ENCODE peak calls at places on chromosomes 16 and 17, in five cellular contexts. One of them, this sample, is unnamed.

GRCh38 chr17:5770556-5771270 is 186.4 kb upstream of the NLRP1 start:
- DNase-seq in amniotic stem cell: no peak
- DNase-seq in progenitor cell of endocrine pancreas: no peak
- DNase-seq in mesenchymal stem cell: no peak
- DNase-seq in PC-3: no peak
- DNase-seq in this sample: no peak

GRCh38 chr17:33992113-33992512 is 263.0 kb upstream of the CCL2 start:
- DNase-seq in amniotic stem cell: no peak
- DNase-seq in progenitor cell of endocrine pancreas: no peak
- DNase-seq in mesenchymal stem cell: no peak
- DNase-seq in PC-3: no peak
- DNase-seq in this sample: no peak

GRCh38 chr16:56357765-56358322 is 67.5 kb downstream of the AMFR start:
- DNase-seq in amniotic stem cell: no peak
- DNase-seq in progenitor cell of endocrine pancreas: no peak
- DNase-seq in mesenchymal stem cell: no peak
- DNase-seq in PC-3: no peak
- DNase-seq in this sample: peak; percentile 19

GRCh38 chr17:79771276-79771675 is 6.7 kb upstream of the CBX2 start:
- DNase-seq in amniotic stem cell: no peak
- DNase-seq in progenitor cell of endocrine pancreas: no peak
- DNase-seq in mesenchymal stem cell: no peak
- DNase-seq in PC-3: no peak
- DNase-seq in this sample: no peak

GRCh38 chr17:77269696-77270681 is 129.2 kb downstream of the SEC14L1 start:
- DNase-seq in amniotic stem cell: no peak
- DNase-seq in progenitor cell of endocrine pancreas: no peak
- DNase-seq in mesenchymal stem cell: no peak
- DNase-seq in PC-3: peak; percentile 43
- DNase-seq in this sample: no peak

GRCh38 chr17:11545002-11545401 is 53.3 kb upstream of the DNAH9 start:
- DNase-seq in amniotic stem cell: no peak
- DNase-seq in progenitor cell of endocrine pancreas: no peak
- DNase-seq in mesenchymal stem cell: no peak
- DNase-seq in PC-3: no peak
- DNase-seq in this sample: no peak

GRCh38 chr17:28147026-28147425 is 104.5 kb downstream of the NLK start:
- DNase-seq in amniotic stem cell: no peak
- DNase-seq in progenitor cell of endocrine pancreas: no peak
- DNase-seq in mesenchymal stem cell: no peak
- DNase-seq in PC-3: no peak
- DNase-seq in this sample: no peak

GRCh38 chr16:77450790-77451487 is 16.1 kb upstream of the ADAMTS18 start:
- DNase-seq in amniotic stem cell: no peak
- DNase-seq in progenitor cell of endocrine pancreas: no peak
- DNase-seq in mesenchymal stem cell: no peak
- DNase-seq in PC-3: no peak
- DNase-seq in this sample: no peak

GRCh38 chr16:89602273-89602951 is 11.0 kb upstream of the DPEP1 start:
- DNase-seq in amniotic stem cell: peak; percentile 84
- DNase-seq in progenitor cell of endocrine pancreas: no peak
- DNase-seq in mesenchymal stem cell: peak; percentile 91
- DNase-seq in PC-3: peak; percentile 66
- DNase-seq in this sample: no peak

GRCh38 chr16:57023541-57024249 is 34.3 kb downstream of the NLRC5 start:
- DNase-seq in amniotic stem cell: no peak
- DNase-seq in progenitor cell of endocrine pancreas: no peak
- DNase-seq in mesenchymal stem cell: no peak
- DNase-seq in PC-3: no peak
- DNase-seq in this sample: no peak

GRCh38 chr17:13510062-13510461 is 91.7 kb downstream of the HS3ST3A1 start:
- DNase-seq in amniotic stem cell: no peak
- DNase-seq in progenitor cell of endocrine pancreas: no peak
- DNase-seq in mesenchymal stem cell: no peak
- DNase-seq in PC-3: no peak
- DNase-seq in this sample: no peak

GRCh38 chr17:65171753-65172152 is 34.6 kb downstream of the RGS9 start:
- DNase-seq in amniotic stem cell: no peak
- DNase-seq in progenitor cell of endocrine pancreas: no peak
- DNase-seq in mesenchymal stem cell: no peak
- DNase-seq in PC-3: no peak
- DNase-seq in this sample: no peak

GRCh38 chr17:63137163-63137562 is 171.1 kb downstream of the TANC2 start:
- DNase-seq in amniotic stem cell: no peak
- DNase-seq in progenitor cell of endocrine pancreas: no peak
- DNase-seq in mesenchymal stem cell: no peak
- DNase-seq in PC-3: no peak
- DNase-seq in this sample: no peak

GRCh38 chr17:8137645-8138342 is 13.9 kb upstream of the HES7 start:
- DNase-seq in amniotic stem cell: no peak
- DNase-seq in progenitor cell of endocrine pancreas: no peak
- DNase-seq in mesenchymal stem cell: peak; percentile 38
- DNase-seq in PC-3: no peak
- DNase-seq in this sample: no peak

GRCh38 chr16:86217001-86217890 is 293.1 kb upstream of the FOXF1 start:
- DNase-seq in amniotic stem cell: no peak
- DNase-seq in progenitor cell of endocrine pancreas: no peak
- DNase-seq in mesenchymal stem cell: no peak
- DNase-seq in PC-3: no peak
- DNase-seq in this sample: no peak

GRCh38 chr17:80953471-80954315 is 37.9 kb upstream of the CHMP6 start:
- DNase-seq in amniotic stem cell: no peak
- DNase-seq in progenitor cell of endocrine pancreas: no peak
- DNase-seq in mesenchymal stem cell: no peak
- DNase-seq in PC-3: no peak
- DNase-seq in this sample: no peak

GRCh38 chr16:79316004-79316458 is 284.5 kb downstream of the MAF start:
- DNase-seq in amniotic stem cell: no peak
- DNase-seq in progenitor cell of endocrine pancreas: no peak
- DNase-seq in mesenchymal stem cell: no peak
- DNase-seq in PC-3: no peak
- DNase-seq in this sample: no peak

GRCh38 chr17:37476431-37477130 is 13.1 kb upstream of the DUSP14 start:
- DNase-seq in amniotic stem cell: no peak
- DNase-seq in progenitor cell of endocrine pancreas: no peak
- DNase-seq in mesenchymal stem cell: peak; percentile 86
- DNase-seq in PC-3: peak; percentile 90
- DNase-seq in this sample: no peak

GRCh38 chr17:5541610-5542202 is 42.6 kb downstream of the NLRP1 start:
- DNase-seq in amniotic stem cell: no peak
- DNase-seq in progenitor cell of endocrine pancreas: no peak
- DNase-seq in mesenchymal stem cell: no peak
- DNase-seq in PC-3: no peak
- DNase-seq in this sample: no peak

GRCh38 chr17:60909405-60909804 is 231.8 kb downstream of the BCAS3 start:
- DNase-seq in amniotic stem cell: no peak
- DNase-seq in progenitor cell of endocrine pancreas: no peak
- DNase-seq in mesenchymal stem cell: no peak
- DNase-seq in PC-3: no peak
- DNase-seq in this sample: no peak

GRCh38 chr17:29151567-29151966 is 28.6 kb downstream of the MYO18A start:
- DNase-seq in amniotic stem cell: no peak
- DNase-seq in progenitor cell of endocrine pancreas: no peak
- DNase-seq in mesenchymal stem cell: peak; percentile 63
- DNase-seq in PC-3: peak; percentile 84
- DNase-seq in this sample: no peak

GRCh38 chr16:77993586-77993985 is 28.8 kb upstream of the CLEC3A start:
- DNase-seq in amniotic stem cell: no peak
- DNase-seq in progenitor cell of endocrine pancreas: no peak
- DNase-seq in mesenchymal stem cell: peak; percentile 78
- DNase-seq in PC-3: no peak
- DNase-seq in this sample: no peak

GRCh38 chr17:77707546-77707945 is 251.0 kb upstream of the TNRC6C start:
- DNase-seq in amniotic stem cell: no peak
- DNase-seq in progenitor cell of endocrine pancreas: no peak
- DNase-seq in mesenchymal stem cell: no peak
- DNase-seq in PC-3: no peak
- DNase-seq in this sample: no peak

GRCh38 chr16:30414159-30414558 is 6.8 kb downstream of the ZNF771 start:
- DNase-seq in amniotic stem cell: no peak
- DNase-seq in progenitor cell of endocrine pancreas: no peak
- DNase-seq in mesenchymal stem cell: no peak
- DNase-seq in PC-3: no peak
- DNase-seq in this sample: no peak

GRCh38 chr17:82888583-82889495 is 49.0 kb upstream of the ZNF750 start:
- DNase-seq in amniotic stem cell: no peak
- DNase-seq in progenitor cell of endocrine pancreas: no peak
- DNase-seq in mesenchymal stem cell: no peak
- DNase-seq in PC-3: no peak
- DNase-seq in this sample: no peak

GRCh38 chr17:76732734-76733617 is 4.2 kb downstream of the SRSF2 start:
- DNase-seq in amniotic stem cell: no peak
- DNase-seq in progenitor cell of endocrine pancreas: no peak
- DNase-seq in mesenchymal stem cell: no peak
- DNase-seq in PC-3: no peak
- DNase-seq in this sample: no peak

GRCh38 chr16:85607331-85607765 is 5.8 kb upstream of the GSE1 start:
- DNase-seq in amniotic stem cell: no peak
- DNase-seq in progenitor cell of endocrine pancreas: no peak
- DNase-seq in mesenchymal stem cell: peak; percentile 45
- DNase-seq in PC-3: no peak
- DNase-seq in this sample: no peak

GRCh38 chr17:67221062-67221998 is 23.7 kb downstream of the HELZ start:
- DNase-seq in amniotic stem cell: no peak
- DNase-seq in progenitor cell of endocrine pancreas: no peak
- DNase-seq in mesenchymal stem cell: peak; percentile 54
- DNase-seq in PC-3: peak; percentile 54
- DNase-seq in this sample: no peak

GRCh38 chr17:69284646-69285045 is 42.3 kb downstream of the ABCA5 start:
- DNase-seq in amniotic stem cell: no peak
- DNase-seq in progenitor cell of endocrine pancreas: no peak
- DNase-seq in mesenchymal stem cell: no peak
- DNase-seq in PC-3: no peak
- DNase-seq in this sample: no peak

GRCh38 chr16:50683689-50684374 is 2.7 kb upstream of the SNX20 start:
- DNase-seq in amniotic stem cell: no peak
- DNase-seq in progenitor cell of endocrine pancreas: no peak
- DNase-seq in mesenchymal stem cell: no peak
- DNase-seq in PC-3: no peak
- DNase-seq in this sample: no peak

GRCh38 chr17:47806026-47806912 is 15.3 kb downstream of the OSBPL7 start:
- DNase-seq in amniotic stem cell: no peak
- DNase-seq in progenitor cell of endocrine pancreas: no peak
- DNase-seq in mesenchymal stem cell: no peak
- DNase-seq in PC-3: no peak
- DNase-seq in this sample: no peak

GRCh38 chr16:14180431-14181059 is 109.4 kb downstream of the MRTFB start:
- DNase-seq in amniotic stem cell: no peak
- DNase-seq in progenitor cell of endocrine pancreas: no peak
- DNase-seq in mesenchymal stem cell: peak; percentile 66
- DNase-seq in PC-3: no peak
- DNase-seq in this sample: no peak

GRCh38 chr17:41907633-41908539 is 10.9 kb downstream of the ACLY start:
- DNase-seq in amniotic stem cell: no peak
- DNase-seq in progenitor cell of endocrine pancreas: peak; percentile 26
- DNase-seq in mesenchymal stem cell: peak; percentile 18
- DNase-seq in PC-3: no peak
- DNase-seq in this sample: no peak

GRCh38 chr16:61324044-61324443 is 712.2 kb downstream of the CDH8 start:
- DNase-seq in amniotic stem cell: no peak
- DNase-seq in progenitor cell of endocrine pancreas: no peak
- DNase-seq in mesenchymal stem cell: no peak
- DNase-seq in PC-3: no peak
- DNase-seq in this sample: no peak

GRCh38 chr17:11430766-11431165 is 167.5 kb upstream of the DNAH9 start:
- DNase-seq in amniotic stem cell: no peak
- DNase-seq in progenitor cell of endocrine pancreas: no peak
- DNase-seq in mesenchymal stem cell: no peak
- DNase-seq in PC-3: no peak
- DNase-seq in this sample: no peak

GRCh38 chr17:49548506-49549310 is 27.0 kb upstream of the NXPH3 start:
- DNase-seq in amniotic stem cell: no peak
- DNase-seq in progenitor cell of endocrine pancreas: no peak
- DNase-seq in mesenchymal stem cell: peak; percentile 40
- DNase-seq in PC-3: peak; percentile 62
- DNase-seq in this sample: no peak

GRCh38 chr17:67285360-67285759 is 40.4 kb upstream of the HELZ start:
- DNase-seq in amniotic stem cell: no peak
- DNase-seq in progenitor cell of endocrine pancreas: no peak
- DNase-seq in mesenchymal stem cell: no peak
- DNase-seq in PC-3: peak; percentile 63
- DNase-seq in this sample: no peak

GRCh38 chr17:12965988-12966387 is 51.8 kb downstream of the ELAC2 start:
- DNase-seq in amniotic stem cell: no peak
- DNase-seq in progenitor cell of endocrine pancreas: no peak
- DNase-seq in mesenchymal stem cell: no peak
- DNase-seq in PC-3: no peak
- DNase-seq in this sample: no peak

GRCh38 chr17:46851029-46851741 is at the start of gene WNT9B:
- DNase-seq in amniotic stem cell: no peak
- DNase-seq in progenitor cell of endocrine pancreas: peak; percentile 53
- DNase-seq in mesenchymal stem cell: no peak
- DNase-seq in PC-3: no peak
- DNase-seq in this sample: no peak